ENCODE peak calls at places on chromosomes 7 and 10, in four cellular contexts. R is amniotic stem cell, W is HT-29, O is NCI-H774. L is an unnamed sample.

GRCh38 chr7:16466087-16466472 is 542 bp upstream of the SOSTDC1 start:
- DNase-seq in R (no peak), W (no peak), O (no peak), L (no peak)

GRCh38 chr7:506391-506831 is 13.2 kb downstream of the PDGFA start:
- DNase-seq in R (no peak), W (no peak), O (no peak), L (no peak)

GRCh38 chr10:784759-785538 is 95.5 kb upstream of the DIP2C start:
- DNase-seq in R (peak), W (no peak), O (peak), L (peak)

GRCh38 chr10:96339956-96340904 is 18.6 kb downstream of the OPALIN start:
- DNase-seq in R (peak), W (peak), O (peak), L (peak)

GRCh38 chr10:712575-712974 is 23.1 kb upstream of the DIP2C start:
- DNase-seq in R (no peak), W (no peak), O (no peak), L (no peak)

GRCh38 chr7:7736671-7737070 is 18.3 kb upstream of the RPA3 start:
- DNase-seq in R (no peak), W (no peak), O (no peak), L (no peak)

GRCh38 chr10:91797077-91797690 is 1.0 kb upstream of the TNKS2 start:
- DNase-seq in R (no peak), W (no peak), O (no peak), L (no peak)

GRCh38 chr10:29119374-29119773 is 169.5 kb upstream of the LYZL1 start:
- DNase-seq in R (no peak), W (peak), O (peak), L (no peak)

GRCh38 chr7:151174246-151175046 is 7.0 kb upstream of the GBX1 start:
- DNase-seq in R (no peak), W (no peak), O (no peak), L (peak)

GRCh38 chr7:13849528-13849892 is 140.0 kb downstream of the ETV1 start:
- DNase-seq in R (no peak), W (no peak), O (no peak), L (no peak)

GRCh38 chr7:48176356-48176893 is 5.2 kb downstream of the ABCA13 start:
- DNase-seq in R (no peak), W (no peak), O (no peak), L (no peak)

GRCh38 chr10:78889536-78890063 is 179.2 kb upstream of the ZMIZ1 start:
- DNase-seq in R (no peak), W (no peak), O (no peak), L (peak)

GRCh38 chr10:72483452-72483851 is 128.7 kb upstream of the DNAJB12 start:
- DNase-seq in R (no peak), W (no peak), O (no peak), L (no peak)

GRCh38 chr10:17227367-17228080 is 517 bp upstream of the VIM start:
- DNase-seq in R (no peak), W (no peak), O (no peak), L (no peak)

GRCh38 chr7:149720372-149721083 is 52.9 kb downstream of the ZNF467 start:
- DNase-seq in R (no peak), W (peak), O (no peak), L (peak)

GRCh38 chr10:86319626-86320025 is 47.0 kb downstream of the GRID1 start:
- DNase-seq in R (no peak), W (no peak), O (no peak), L (no peak)

GRCh38 chr7:1624999-1625927 is 44.8 kb upstream of the ELFN1 start:
- DNase-seq in R (no peak), W (no peak), O (no peak), L (no peak)

GRCh38 chr10:69742928-69743602 is 58.6 kb upstream of the COL13A1 start:
- DNase-seq in R (no peak), W (peak), O (no peak), L (no peak)

GRCh38 chr10:43689007-43689491 is 40.4 kb upstream of the ZNF32 start:
- DNase-seq in R (no peak), W (no peak), O (no peak), L (no peak)

GRCh38 chr7:158296798-158297104 is 290.9 kb downstream of the PTPRN2 start:
- DNase-seq in R (no peak), W (no peak), O (no peak), L (no peak)

GRCh38 chr10:100009793-100010676 is at the start of gene DNMBP:
- DNase-seq in R (peak), W (peak), O (peak), L (peak)

GRCh38 chr10:119663866-119664698 is 12.9 kb downstream of the BAG3 start:
- DNase-seq in R (no peak), W (no peak), O (no peak), L (no peak)

GRCh38 chr7:28144266-28144665 is 36.3 kb downstream of the JAZF1 start:
- DNase-seq in R (no peak), W (no peak), O (peak), L (no peak)

GRCh38 chr7:128114806-128115205 is 83.6 kb upstream of the LRRC4 start:
- DNase-seq in R (no peak), W (no peak), O (no peak), L (no peak)

GRCh38 chr7:1883031-1883761 is 213.1 kb downstream of the ELFN1 start:
- DNase-seq in R (peak), W (peak), O (no peak), L (no peak)

GRCh38 chr7:131249003-131249402 is 78.7 kb upstream of the MKLN1 start:
- DNase-seq in R (peak), W (no peak), O (no peak), L (peak)

GRCh38 chr10:132360766-132361447 is 28.9 kb downstream of the LRRC27 start:
- DNase-seq in R (no peak), W (peak), O (no peak), L (no peak)

GRCh38 chr7:65798111-65799075 is 74.5 kb upstream of the VKORC1L1 start:
- DNase-seq in R (no peak), W (no peak), O (peak), L (no peak)

GRCh38 chr10:34139559-34139958 is 675.5 kb downstream of the PARD3 start:
- DNase-seq in R (no peak), W (no peak), O (no peak), L (no peak)

GRCh38 chr7:96527133-96527827 is 182.4 kb downstream of the SEM1 start:
- DNase-seq in R (no peak), W (no peak), O (no peak), L (no peak)

GRCh38 chr7:148623586-148624282 is 33.2 kb downstream of the C7orf33 start:
- DNase-seq in R (no peak), W (no peak), O (no peak), L (no peak)

GRCh38 chr10:113382691-113383090 is 170.2 kb upstream of the HABP2 start:
- DNase-seq in R (no peak), W (no peak), O (no peak), L (no peak)

GRCh38 chr7:47571355-47572100 is 10.4 kb downstream of the TNS3 start:
- DNase-seq in R (no peak), W (peak), O (peak), L (no peak)

GRCh38 chr7:135924302-135924701 is 52.9 kb downstream of the MTPN start:
- DNase-seq in R (no peak), W (no peak), O (no peak), L (no peak)

GRCh38 chr7:98555403-98555802 is 61.7 kb upstream of the NPTX2 start:
- DNase-seq in R (no peak), W (peak), O (no peak), L (no peak)

L was measured in mucosa of gallbladder.